ENCODE peak calls at places on chromosome 10, in five cellular contexts. G, M, I, U and S are unnamed samples.

GRCh38 chr10:98919899-98920298 is 315.8 kb downstream of the HPSE2 start:
- DNase-seq in G (no peak), M (no peak), I (no peak), U (peak; percentile 62), S (no peak)

GRCh38 chr10:9786101-9786500 is 1231.6 kb upstream of the CELF2 start:
- DNase-seq in G (no peak), M (no peak), I (no peak), U (peak; percentile 25), S (peak; percentile 53)

GRCh38 chr10:97870990-97871389 is 21.3 kb downstream of the GOLGA7B start:
- DNase-seq in G (no peak), M (no peak), I (no peak), U (no peak), S (no peak)

GRCh38 chr10:22550732-22551131 is 163.6 kb downstream of the PIP4K2A start:
- DNase-seq in G (peak; percentile 38), M (peak; percentile 56), I (no peak), U (peak; percentile 36), S (peak; percentile 46)

GRCh38 chr10:11824825-11825224 is 1.7 kb downstream of the PROSER2 start:
- DNase-seq in G (no peak), M (no peak), I (no peak), U (no peak), S (no peak)

GRCh38 chr10:17669185-17669872 is 25.4 kb downstream of the STAM start:
- DNase-seq in G (no peak), M (no peak), I (no peak), U (no peak), S (no peak)

GRCh38 chr10:74863508-74863907 is 37.1 kb downstream of the KAT6B start:
- DNase-seq in G (no peak), M (no peak), I (no peak), U (peak; percentile 49), S (no peak)

GRCh38 chr10:32995751-32996150 is 37.7 kb upstream of the ITGB1 start:
- DNase-seq in G (no peak), M (no peak), I (no peak), U (no peak), S (peak; percentile 85)

GRCh38 chr10:59905735-59906416 is 480 bp downstream of the CCDC6 start:
- DNase-seq in G (no peak), M (no peak), I (peak; percentile 83), U (no peak), S (no peak)

GRCh38 chr10:62637249-62638061 is 167.1 kb upstream of the ADO start:
- DNase-seq in G (peak; percentile 47), M (no peak), I (no peak), U (peak; percentile 61), S (peak; percentile 70)
- H3K4me3 ChIP-seq in G (no peak overlapping the region), M (no peak overlapping the region), I (peak overlapping the region; percentile 1), U (peak overlapping the region; percentile 27), S (peak overlapping the region; percentile 28)

DNA sequence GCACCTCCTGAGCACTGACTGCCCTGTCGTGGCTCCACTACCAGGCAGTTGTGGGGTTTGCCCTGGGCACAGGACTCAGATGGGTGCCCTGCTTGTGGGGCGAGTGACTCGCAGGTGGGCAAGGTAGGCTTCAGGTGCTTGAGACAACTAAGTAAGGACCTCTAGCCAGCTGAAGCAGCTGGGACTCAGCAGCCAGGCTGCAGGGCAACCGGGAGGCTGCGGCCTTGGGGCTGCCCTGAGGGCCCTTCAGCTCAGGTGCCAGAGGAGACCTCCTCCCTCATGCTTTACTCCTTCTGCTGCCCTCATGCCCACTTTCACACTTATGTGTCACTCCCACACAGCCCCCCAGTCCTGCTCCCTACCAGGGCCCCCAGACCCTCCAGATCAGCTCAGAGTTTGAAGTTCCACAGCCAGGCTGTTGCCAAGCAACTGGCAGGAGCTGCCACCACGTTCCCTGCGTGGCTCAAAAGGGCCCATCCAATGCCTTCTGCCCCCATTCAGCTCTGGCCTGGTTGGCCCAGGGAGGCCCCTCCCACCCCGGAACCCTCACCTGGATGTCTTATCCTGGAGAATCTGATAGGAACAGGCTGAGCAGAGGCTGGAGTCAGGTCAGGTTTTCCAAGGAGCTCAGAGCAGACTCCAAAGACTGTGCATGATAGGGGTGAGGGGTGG is 10.0 kb downstream of the TLX1 start:
- DNase-seq in G (no peak), M (no peak), I (no peak), U (no peak), S (no peak)
- TF ChIP-seq CTCF in G (no peak), M (no peak), I (no peak), U (no peak), S (no peak)

GRCh38 chr10:104274762-104275721 is 6.1 kb downstream of the GSTO2 start:
- DNase-seq in G (peak; percentile 56), M (no peak), I (peak; percentile 86), U (peak; percentile 49), S (peak; percentile 56)
- H3K4me3 ChIP-seq in G (peak overlapping the region; percentile 27), M (no peak overlapping the region), I (peak overlapping the region; percentile 58), U (peak overlapping the region; percentile 45), S (peak overlapping the region; percentile 42)

GRCh38 chr10:44984671-44985101 is 6.1 kb upstream of the DEPP1 start:
- DNase-seq in G (no peak), M (no peak), I (peak; percentile 74), U (no peak), S (no peak)
- TF ChIP-seq CTCF in G (no peak), M (no peak), I (no peak), U (no peak), S (no peak)

GRCh38 chr10:126171555-126171954 is 216.7 kb downstream of the ADAM12 start:
- DNase-seq in G (no peak), M (no peak), I (no peak), U (peak; percentile 59), S (peak; percentile 87)
- H3K4me3 ChIP-seq in G (no peak overlapping the region), M (no peak overlapping the region), I (no peak overlapping the region), U (no peak overlapping the region), S (peak overlapping the region; percentile 1)

DNA sequence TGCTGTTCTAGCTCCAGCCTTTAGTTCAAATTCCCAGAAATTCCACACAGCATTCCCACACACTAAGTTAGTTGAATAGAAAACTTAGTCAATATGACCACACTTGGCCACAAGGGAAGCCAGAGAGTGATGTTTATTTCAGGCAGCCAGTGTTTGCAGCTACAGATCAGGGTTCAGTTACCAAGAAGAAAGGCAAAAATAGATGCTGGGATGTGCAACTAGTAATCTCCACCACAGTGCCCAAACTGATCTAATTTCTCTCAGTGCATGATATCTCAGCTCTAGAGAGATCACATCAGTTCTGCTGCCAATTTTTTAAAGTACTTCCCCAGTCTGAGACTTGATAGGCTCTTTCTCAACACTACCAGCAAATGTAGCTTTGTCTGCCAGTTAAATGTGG is 17.6 kb downstream of the SLF2 start:
- DNase-seq in G (no peak), M (no peak), I (no peak), U (no peak), S (peak; percentile 20)
- TF ChIP-seq CTCF in G (no peak), M (peak; percentile 5), I (no peak), U (peak; percentile 33), S (peak; percentile 33)